ENCODE peak calls at places on chromosome 5, in six cellular contexts. C is IMR-90, O is ovary, W is upper lobe of right lung, X is PC-9, N is GM12878. E is an unnamed sample.

GRCh38 chr5:133993152-133993548 is 11.6 kb downstream of the VDAC1 start:
- DNase-seq in C (peak; percentile 82), O (no peak), W (no peak), X (no peak), N (no peak), E (no peak)

GRCh38 chr5:3120013-3120412 is 368.5 kb upstream of the IRX2 start:
- DNase-seq in C (no peak), O (no peak), W (peak; percentile 19), X (no peak), N (no peak), E (no peak)

GRCh38 chr5:54645888-54646284 is 128.3 kb downstream of the SNX18 start:
- DNase-seq in C (no peak), O (no peak), W (no peak), X (no peak), N (no peak), E (no peak)

GRCh38 chr5:83149671-83150070 is 72.3 kb downstream of the XRCC4 start:
- DNase-seq in C (peak; percentile 76), O (no peak), W (no peak), X (no peak), N (no peak), E (no peak)

GRCh38 chr5:177447066-177447610 is 524 bp downstream of the PRR7 start:
- DNase-seq in C (peak; percentile 25), O (peak; percentile 63), W (peak; percentile 73), X (peak; percentile 67), N (no peak), E (no peak)

GRCh38 chr5:142697846-142698245 is 12.0 kb upstream of the FGF1 start:
- DNase-seq in C (peak; percentile 51), O (peak; percentile 38), W (no peak), X (no peak), N (no peak), E (peak; percentile 84)

GRCh38 chr5:67203701-67204074 is 7.1 kb upstream of the CD180 start:
- DNase-seq in C (no peak), O (no peak), W (no peak), X (no peak), N (no peak), E (no peak)

GRCh38 chr5:42614509-42614908 is 142.1 kb upstream of the CCDC152 start:
- DNase-seq in C (peak; percentile 7), O (no peak), W (no peak), X (no peak), N (no peak), E (no peak)

GRCh38 chr5:102760815-102761214 is 5.7 kb downstream of the PAM start:
- DNase-seq in C (peak; percentile 45), O (no peak), W (no peak), X (no peak), N (no peak), E (no peak)

GRCh38 chr5:139091439-139092156 is 106.6 kb downstream of the SIL1 start:
- DNase-seq in C (no peak), O (no peak), W (no peak), X (no peak), N (no peak), E (no peak)

GRCh38 chr5:124790895-124791732 is 44.7 kb upstream of the ZNF608 start:
- DNase-seq in C (peak; percentile 17), O (no peak), W (no peak), X (no peak), N (no peak), E (no peak)

GRCh38 chr5:142754031-142754430 is 16.1 kb upstream of the ARHGAP26 start:
- DNase-seq in C (no peak), O (no peak), W (no peak), X (no peak), N (no peak), E (no peak)

DNA sequence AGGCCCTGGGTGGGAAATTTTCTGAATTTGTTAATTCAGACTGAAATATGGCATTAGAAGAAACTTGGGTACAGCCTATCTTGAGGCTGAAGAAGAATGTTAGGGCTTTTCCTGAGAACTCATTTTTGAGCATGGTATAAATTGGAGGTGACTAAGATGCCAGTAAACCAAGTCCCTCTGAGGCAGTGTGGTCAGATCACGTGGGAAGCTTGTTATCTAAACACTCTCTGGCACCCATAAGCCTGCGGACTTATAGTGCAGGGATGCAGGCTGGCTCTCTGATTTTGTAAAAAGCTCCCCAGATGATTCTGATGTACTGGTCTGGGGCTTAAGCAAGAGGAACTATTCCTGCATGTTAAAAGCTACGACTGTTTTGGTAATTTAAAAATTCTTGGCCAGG is 34.3 kb downstream of the MTMR12 start:
- DNase-seq in C (peak; percentile 82), O (no peak), W (no peak), X (no peak), N (no peak), E (no peak)
- H3K4me3 ChIP-seq in C (no peak overlapping the region), O (no peak overlapping the region), W (no peak overlapping the region), X (no peak overlapping the region), N (no peak overlapping the region), E (no peak overlapping the region)

DNA sequence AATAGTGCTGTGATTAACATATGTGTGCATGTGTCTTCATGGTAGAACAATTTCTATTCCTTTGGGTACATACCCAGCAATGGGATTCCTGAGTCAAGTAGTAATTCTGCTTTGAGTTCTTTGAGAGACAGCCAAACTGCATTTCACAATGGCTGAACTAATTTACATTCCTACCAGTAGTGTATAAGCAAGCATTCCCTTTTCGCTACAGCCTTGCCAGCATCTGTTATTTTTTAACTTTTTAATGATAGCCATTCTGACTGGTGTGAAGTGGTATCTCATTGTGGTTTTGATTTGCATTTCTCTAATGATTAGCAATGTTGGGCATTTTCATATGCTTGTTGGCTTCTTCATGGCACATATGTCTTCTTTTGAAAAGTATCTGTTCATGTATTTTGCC is 308.5 kb downstream of the ARRDC3 start:
- DNase-seq in C (peak; percentile 89), O (no peak), W (no peak), X (no peak), N (peak; percentile 23), E (no peak)
- TF ChIP-seq CTCF in C (peak; percentile 48), O (no peak), W (peak; percentile 22), X (no peak), N (no peak), E (no peak)

GRCh38 chr5:172420215-172420934 is 34.0 kb downstream of the SH3PXD2B start:
- DNase-seq in C (peak; percentile 94), O (peak; percentile 66), W (peak; percentile 84), X (peak; percentile 91), N (no peak), E (peak; percentile 84)

GRCh38 chr5:172415615-172416275 is 38.6 kb downstream of the SH3PXD2B start:
- DNase-seq in C (no peak), O (no peak), W (no peak), X (no peak), N (no peak), E (peak; percentile 64)

GRCh38 chr5:172417130-172417802 is 37.1 kb downstream of the SH3PXD2B start:
- DNase-seq in C (no peak), O (no peak), W (no peak), X (no peak), N (no peak), E (no peak)

GRCh38 chr5:172418847-172419810 is 35.2 kb downstream of the SH3PXD2B start:
- DNase-seq in C (no peak), O (no peak), W (no peak), X (no peak), N (no peak), E (no peak)

GRCh38 chr5:172417983-172418630 is 36.2 kb downstream of the SH3PXD2B start:
- DNase-seq in C (peak; percentile 95), O (peak; percentile 93), W (peak; percentile 90), X (no peak), N (no peak), E (peak; percentile 98)
- H3K27ac ChIP-seq in C (peak overlapping the region; percentile 60), O (peak overlapping the region; percentile 81), W (peak overlapping the region; percentile 75), X (no peak overlapping the region), N (no peak overlapping the region), E (peak overlapping the region; percentile 83)

GRCh38 chr5:170390472-170390871 is 1.3 kb upstream of the KCNMB1 start:
- DNase-seq in C (no peak), O (no peak), W (no peak), X (no peak), N (no peak), E (no peak)

GRCh38 chr5:170393958-170394357 is 4.8 kb upstream of the KCNMB1 start:
- DNase-seq in C (no peak), O (no peak), W (no peak), X (no peak), N (no peak), E (no peak)

GRCh38 chr5:170389250-170389902 is at the start of gene KCNMB1:
- DNase-seq in C (no peak), O (no peak), W (no peak), X (no peak), N (no peak), E (peak; percentile 88)

GRCh38 chr5:170397059-170397458 is 7.9 kb upstream of the KCNMB1 start:
- DNase-seq in C (no peak), O (no peak), W (no peak), X (no peak), N (no peak), E (no peak)

GRCh38 chr5:170393235-170393634 is 4.1 kb upstream of the KCNMB1 start:
- DNase-seq in C (no peak), O (no peak), W (no peak), X (no peak), N (no peak), E (no peak)
- H3K4me3 ChIP-seq in C (no peak overlapping the region), O (no peak overlapping the region), W (no peak overlapping the region), X (no peak overlapping the region), N (no peak overlapping the region), E (no peak overlapping the region)

GRCh38 chr5:148855249-148856008 is 29.0 kb downstream of the ADRB2 start:
- DNase-seq in C (no peak), O (no peak), W (no peak), X (no peak), N (no peak), E (no peak)
- TF ChIP-seq CTCF in C (no peak), O (no peak), W (no peak), X (no peak), N (no peak), E (no peak)

GRCh38 chr5:78626009-78626571 is 22.5 kb downstream of the LHFPL2 start:
- DNase-seq in C (peak; percentile 57), O (no peak), W (no peak), X (no peak), N (no peak), E (no peak)

GRCh38 chr5:78629590-78629989 is 19.0 kb downstream of the LHFPL2 start:
- DNase-seq in C (no peak), O (no peak), W (no peak), X (no peak), N (no peak), E (no peak)

GRCh38 chr5:78628260-78629024 is 20.1 kb downstream of the LHFPL2 start:
- DNase-seq in C (no peak), O (no peak), W (no peak), X (no peak), N (no peak), E (no peak)

GRCh38 chr5:78627175-78627574 is 21.4 kb downstream of the LHFPL2 start:
- DNase-seq in C (no peak), O (no peak), W (no peak), X (no peak), N (no peak), E (no peak)

GRCh38 chr5:78627766-78628165 is 20.8 kb downstream of the LHFPL2 start:
- DNase-seq in C (peak; percentile 54), O (no peak), W (no peak), X (no peak), N (no peak), E (no peak)
- H3K27ac ChIP-seq in C (no peak overlapping the region), O (no peak overlapping the region), W (no peak overlapping the region), X (no peak overlapping the region), N (no peak overlapping the region), E (peak overlapping the region; percentile 23)

E was measured in coronary artery.